ENCODE peak calls at places on chromosomes 13 and 19, in ten cellular contexts. One of them, this sample, is unnamed.

GRCh38 chr13:78121459-78122348 is 203.1 kb upstream of the EDNRB start:
- DNase-seq in H9: no peak
- DNase-seq in neural progenitor cell: peak; percentile 65
- DNase-seq in CD4-positive, alpha-beta memory T cell: no peak
- DNase-seq in Peyer's patch: peak; percentile 19
- DNase-seq in IMR-90: peak; percentile 70
- DNase-seq in H1: no peak
- DNase-seq in lung: peak; percentile 44
- DNase-seq in SJSA1: no peak
- DNase-seq in brain microvascular endothelial cell: peak; percentile 54
- DNase-seq in this sample: peak; percentile 35

GRCh38 chr19:7506385-7507328 is 9.2 kb upstream of the ZNF358 start:
- DNase-seq in H9: peak; percentile 99
- DNase-seq in neural progenitor cell: peak; percentile 91
- DNase-seq in CD4-positive, alpha-beta memory T cell: no peak
- DNase-seq in Peyer's patch: peak; percentile 47
- DNase-seq in IMR-90: peak; percentile 48
- DNase-seq in H1: peak; percentile 96
- DNase-seq in lung: peak; percentile 93
- DNase-seq in SJSA1: peak; percentile 80
- DNase-seq in brain microvascular endothelial cell: peak; percentile 61
- DNase-seq in this sample: peak; percentile 95

GRCh38 chr19:56547535-56547934 is 8.8 kb downstream of the ZFP28 start:
- DNase-seq in H9: peak; percentile 41
- DNase-seq in neural progenitor cell: peak; percentile 6
- DNase-seq in CD4-positive, alpha-beta memory T cell: no peak
- DNase-seq in Peyer's patch: no peak
- DNase-seq in IMR-90: no peak
- DNase-seq in H1: no peak
- DNase-seq in lung: no peak
- DNase-seq in SJSA1: no peak
- DNase-seq in brain microvascular endothelial cell: no peak
- DNase-seq in this sample: no peak

GRCh38 chr19:48879025-48879572 is 6.9 kb downstream of the PPP1R15A start:
- DNase-seq in H9: no peak
- DNase-seq in neural progenitor cell: no peak
- DNase-seq in CD4-positive, alpha-beta memory T cell: peak; percentile 23
- DNase-seq in Peyer's patch: no peak
- DNase-seq in IMR-90: no peak
- DNase-seq in H1: no peak
- DNase-seq in lung: no peak
- DNase-seq in SJSA1: no peak
- DNase-seq in brain microvascular endothelial cell: no peak
- DNase-seq in this sample: no peak

GRCh38 chr19:3699741-3700241 is 477 bp downstream of the PIP5K1C start:
- DNase-seq in H9: no peak
- DNase-seq in neural progenitor cell: no peak
- DNase-seq in CD4-positive, alpha-beta memory T cell: peak; percentile 40
- DNase-seq in Peyer's patch: no peak
- DNase-seq in IMR-90: no peak
- DNase-seq in H1: no peak
- DNase-seq in lung: no peak
- DNase-seq in SJSA1: no peak
- DNase-seq in brain microvascular endothelial cell: no peak
- DNase-seq in this sample: no peak

GRCh38 chr19:43316591-43317319 is 36.7 kb upstream of the CD177 start:
- DNase-seq in H9: peak; percentile 92
- DNase-seq in neural progenitor cell: peak; percentile 91
- DNase-seq in CD4-positive, alpha-beta memory T cell: no peak
- DNase-seq in Peyer's patch: no peak
- DNase-seq in IMR-90: peak; percentile 45
- DNase-seq in H1: peak; percentile 17
- DNase-seq in lung: no peak
- DNase-seq in SJSA1: peak; percentile 76
- DNase-seq in brain microvascular endothelial cell: no peak
- DNase-seq in this sample: no peak

GRCh38 chr19:48997972-48998371 is 4.3 kb downstream of the RUVBL2 start:
- DNase-seq in H9: peak; percentile 86
- DNase-seq in neural progenitor cell: peak; percentile 88
- DNase-seq in CD4-positive, alpha-beta memory T cell: no peak
- DNase-seq in Peyer's patch: peak; percentile 32
- DNase-seq in IMR-90: peak; percentile 45
- DNase-seq in H1: no peak
- DNase-seq in lung: no peak
- DNase-seq in SJSA1: peak; percentile 84
- DNase-seq in brain microvascular endothelial cell: peak; percentile 66
- DNase-seq in this sample: no peak

GRCh38 chr13:44364601-44365000 is 9.0 kb upstream of the SERP2 start:
- DNase-seq in H9: no peak
- DNase-seq in neural progenitor cell: peak; percentile 68
- DNase-seq in CD4-positive, alpha-beta memory T cell: no peak
- DNase-seq in Peyer's patch: no peak
- DNase-seq in IMR-90: peak; percentile 55
- DNase-seq in H1: no peak
- DNase-seq in lung: no peak
- DNase-seq in SJSA1: peak; percentile 53
- DNase-seq in brain microvascular endothelial cell: peak; percentile 37
- DNase-seq in this sample: no peak

GRCh38 chr13:101511766-101512165 is 59.3 kb downstream of the ITGBL1 start:
- DNase-seq in H9: no peak
- DNase-seq in neural progenitor cell: no peak
- DNase-seq in CD4-positive, alpha-beta memory T cell: no peak
- DNase-seq in Peyer's patch: no peak
- DNase-seq in IMR-90: no peak
- DNase-seq in H1: no peak
- DNase-seq in lung: no peak
- DNase-seq in SJSA1: no peak
- DNase-seq in brain microvascular endothelial cell: no peak
- DNase-seq in this sample: no peak

GRCh38 chr19:37227996-37228395 is 10.0 kb downstream of the ZNF383 start:
- DNase-seq in H9: peak; percentile 72
- DNase-seq in neural progenitor cell: peak; percentile 42
- DNase-seq in CD4-positive, alpha-beta memory T cell: no peak
- DNase-seq in Peyer's patch: no peak
- DNase-seq in IMR-90: no peak
- DNase-seq in H1: no peak
- DNase-seq in lung: no peak
- DNase-seq in SJSA1: no peak
- DNase-seq in brain microvascular endothelial cell: no peak
- DNase-seq in this sample: no peak

GRCh38 chr19:44848805-44849457 is 2.8 kb downstream of the NECTIN2 start:
- DNase-seq in H9: peak; percentile 50
- DNase-seq in neural progenitor cell: peak; percentile 67
- DNase-seq in CD4-positive, alpha-beta memory T cell: no peak
- DNase-seq in Peyer's patch: no peak
- DNase-seq in IMR-90: no peak
- DNase-seq in H1: no peak
- DNase-seq in lung: no peak
- DNase-seq in SJSA1: no peak
- DNase-seq in brain microvascular endothelial cell: peak; percentile 14
- DNase-seq in this sample: no peak

GRCh38 chr13:109804654-109805053 is 18.3 kb upstream of the IRS2 start:
- DNase-seq in H9: no peak
- DNase-seq in neural progenitor cell: no peak
- DNase-seq in CD4-positive, alpha-beta memory T cell: no peak
- DNase-seq in Peyer's patch: no peak
- DNase-seq in IMR-90: no peak
- DNase-seq in H1: no peak
- DNase-seq in lung: no peak
- DNase-seq in SJSA1: peak; percentile 70
- DNase-seq in brain microvascular endothelial cell: no peak
- DNase-seq in this sample: no peak

GRCh38 chr13:110580800-110581199 is 19.3 kb upstream of the RAB20 start:
- DNase-seq in H9: no peak
- DNase-seq in neural progenitor cell: no peak
- DNase-seq in CD4-positive, alpha-beta memory T cell: no peak
- DNase-seq in Peyer's patch: no peak
- DNase-seq in IMR-90: peak; percentile 33
- DNase-seq in H1: no peak
- DNase-seq in lung: no peak
- DNase-seq in SJSA1: no peak
- DNase-seq in brain microvascular endothelial cell: no peak
- DNase-seq in this sample: no peak

GRCh38 chr13:34340534-34340933 is 522.6 kb downstream of the RFC3 start:
- DNase-seq in H9: no peak
- DNase-seq in neural progenitor cell: no peak
- DNase-seq in CD4-positive, alpha-beta memory T cell: no peak
- DNase-seq in Peyer's patch: no peak
- DNase-seq in IMR-90: no peak
- DNase-seq in H1: no peak
- DNase-seq in lung: no peak
- DNase-seq in SJSA1: no peak
- DNase-seq in brain microvascular endothelial cell: no peak
- DNase-seq in this sample: no peak

GRCh38 chr13:76210262-76210661 is 574.1 kb downstream of the LMO7 start:
- DNase-seq in H9: no peak
- DNase-seq in neural progenitor cell: no peak
- DNase-seq in CD4-positive, alpha-beta memory T cell: no peak
- DNase-seq in Peyer's patch: no peak
- DNase-seq in IMR-90: no peak
- DNase-seq in H1: no peak
- DNase-seq in lung: peak; percentile 44
- DNase-seq in SJSA1: no peak
- DNase-seq in brain microvascular endothelial cell: peak; percentile 39
- DNase-seq in this sample: no peak

GRCh38 chr19:4695224-4695731 is 25.1 kb upstream of the MYDGF start:
- DNase-seq in H9: no peak
- DNase-seq in neural progenitor cell: no peak
- DNase-seq in CD4-positive, alpha-beta memory T cell: no peak
- DNase-seq in Peyer's patch: no peak
- DNase-seq in IMR-90: no peak
- DNase-seq in H1: no peak
- DNase-seq in lung: no peak
- DNase-seq in SJSA1: no peak
- DNase-seq in brain microvascular endothelial cell: no peak
- DNase-seq in this sample: no peak

DNA sequence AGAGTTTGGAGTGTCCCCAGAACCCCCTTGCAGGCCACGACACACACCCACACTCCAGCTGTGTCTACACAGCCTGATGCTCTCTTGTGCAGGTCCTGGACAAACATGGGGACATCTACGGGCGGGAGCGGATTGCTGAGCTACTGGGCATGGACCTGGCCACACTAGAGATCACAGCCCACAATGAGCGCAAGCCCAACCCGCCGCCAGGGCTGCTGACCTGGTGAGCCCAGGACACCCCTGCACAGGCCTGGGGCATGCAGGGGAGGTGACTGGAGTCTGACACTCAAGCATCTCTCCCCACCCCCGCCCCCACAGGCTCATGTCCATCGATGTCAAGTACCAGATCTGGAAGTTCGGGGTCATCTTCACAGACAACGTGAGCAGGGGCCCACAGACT is 39.9 kb downstream of the MAP4K1 start:
- DNase-seq in H9: no peak
- DNase-seq in neural progenitor cell: no peak
- DNase-seq in CD4-positive, alpha-beta memory T cell: no peak
- DNase-seq in Peyer's patch: no peak
- DNase-seq in IMR-90: no peak
- DNase-seq in H1: no peak
- DNase-seq in lung: no peak
- DNase-seq in SJSA1: no peak
- DNase-seq in brain microvascular endothelial cell: no peak
- DNase-seq in this sample: no peak
- H3K27ac ChIP-seq in H9: no peak overlapping the region
- H3K27ac ChIP-seq in neural progenitor cell: no peak overlapping the region
- H3K27ac ChIP-seq in CD4-positive, alpha-beta memory T cell: no peak overlapping the region
- H3K27ac ChIP-seq in Peyer's patch: no peak overlapping the region
- H3K27ac ChIP-seq in IMR-90: no peak overlapping the region
- H3K27ac ChIP-seq in H1: no peak overlapping the region
- H3K27ac ChIP-seq in lung: no peak overlapping the region
- H3K27ac ChIP-seq in SJSA1: no peak overlapping the region
- H3K27ac ChIP-seq in brain microvascular endothelial cell: no peak overlapping the region
- H3K27ac ChIP-seq in this sample: no peak overlapping the region

GRCh38 chr13:95756072-95756471 is 79.1 kb downstream of the DNAJC3 start:
- DNase-seq in H9: no peak
- DNase-seq in neural progenitor cell: no peak
- DNase-seq in CD4-positive, alpha-beta memory T cell: no peak
- DNase-seq in Peyer's patch: no peak
- DNase-seq in IMR-90: peak; percentile 12
- DNase-seq in H1: no peak
- DNase-seq in lung: no peak
- DNase-seq in SJSA1: no peak
- DNase-seq in brain microvascular endothelial cell: no peak
- DNase-seq in this sample: no peak
- H3K27ac ChIP-seq in H9: no peak overlapping the region
- H3K27ac ChIP-seq in neural progenitor cell: no peak overlapping the region
- H3K27ac ChIP-seq in CD4-positive, alpha-beta memory T cell: no peak overlapping the region
- H3K27ac ChIP-seq in Peyer's patch: no peak overlapping the region
- H3K27ac ChIP-seq in IMR-90: no peak overlapping the region
- H3K27ac ChIP-seq in H1: no peak overlapping the region
- H3K27ac ChIP-seq in lung: no peak overlapping the region
- H3K27ac ChIP-seq in SJSA1: no peak overlapping the region
- H3K27ac ChIP-seq in brain microvascular endothelial cell: no peak overlapping the region
- H3K27ac ChIP-seq in this sample: no peak overlapping the region

DNA sequence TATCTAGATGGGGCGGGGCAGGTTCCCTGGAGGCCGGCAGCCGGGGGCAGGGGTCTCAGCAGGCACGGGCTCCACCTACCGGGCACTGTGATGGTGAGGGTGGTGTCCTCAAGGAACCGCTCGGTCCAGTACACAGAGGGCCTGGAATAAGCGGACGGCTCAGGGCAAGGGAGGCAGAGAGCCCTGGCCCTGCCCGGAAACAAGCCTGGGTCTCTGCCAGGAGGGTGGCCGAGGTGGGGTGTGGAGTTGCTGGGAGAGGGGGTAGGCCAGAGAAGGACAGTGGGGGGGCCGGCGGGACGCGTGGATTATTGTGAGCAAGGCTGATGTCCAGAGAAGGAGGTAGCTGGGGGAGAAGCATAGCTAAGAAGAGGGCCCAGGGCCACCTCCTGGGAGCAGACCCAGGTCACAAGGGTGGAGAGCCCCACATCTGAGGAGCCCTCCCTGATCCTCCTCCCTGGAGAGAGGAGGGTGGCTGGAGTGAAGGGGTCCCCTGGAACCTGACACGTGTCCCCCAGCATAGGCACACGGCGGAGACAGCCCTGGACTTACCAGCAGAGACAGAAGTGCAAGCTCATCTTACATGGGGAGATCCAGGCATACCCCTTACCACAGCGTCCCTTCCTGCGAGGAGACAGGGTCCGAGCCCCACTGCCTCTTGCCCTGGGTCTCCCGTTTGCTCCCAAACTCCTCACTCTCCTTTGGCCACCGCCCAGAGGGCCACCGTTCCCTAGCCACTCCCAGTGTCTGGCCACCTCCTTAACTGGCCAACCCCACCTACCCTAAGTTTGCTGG is 29.0 kb upstream of the MIER2 start:
- DNase-seq in H9: no peak
- DNase-seq in neural progenitor cell: no peak
- DNase-seq in CD4-positive, alpha-beta memory T cell: no peak
- DNase-seq in Peyer's patch: no peak
- DNase-seq in IMR-90: no peak
- DNase-seq in H1: no peak
- DNase-seq in lung: no peak
- DNase-seq in SJSA1: peak; percentile 42
- DNase-seq in brain microvascular endothelial cell: no peak
- DNase-seq in this sample: no peak
- H3K27ac ChIP-seq in H9: no peak overlapping the region
- H3K27ac ChIP-seq in neural progenitor cell: no peak overlapping the region
- H3K27ac ChIP-seq in CD4-positive, alpha-beta memory T cell: no peak overlapping the region
- H3K27ac ChIP-seq in Peyer's patch: no peak overlapping the region
- H3K27ac ChIP-seq in IMR-90: no peak overlapping the region
- H3K27ac ChIP-seq in H1: no peak overlapping the region
- H3K27ac ChIP-seq in lung: no peak overlapping the region
- H3K27ac ChIP-seq in SJSA1: no peak overlapping the region
- H3K27ac ChIP-seq in brain microvascular endothelial cell: no peak overlapping the region
- H3K27ac ChIP-seq in this sample: no peak overlapping the region

GRCh38 chr19:46762245-46762890 is 16.1 kb upstream of the STRN4 start:
- DNase-seq in H9: no peak
- DNase-seq in neural progenitor cell: no peak
- DNase-seq in CD4-positive, alpha-beta memory T cell: no peak
- DNase-seq in Peyer's patch: no peak
- DNase-seq in IMR-90: no peak
- DNase-seq in H1: no peak
- DNase-seq in lung: no peak
- DNase-seq in SJSA1: no peak
- DNase-seq in brain microvascular endothelial cell: no peak
- DNase-seq in this sample: no peak
- H3K27ac ChIP-seq in H9: no peak overlapping the region
- H3K27ac ChIP-seq in neural progenitor cell: no peak overlapping the region
- H3K27ac ChIP-seq in CD4-positive, alpha-beta memory T cell: no peak overlapping the region
- H3K27ac ChIP-seq in Peyer's patch: no peak overlapping the region
- H3K27ac ChIP-seq in IMR-90: no peak overlapping the region
- H3K27ac ChIP-seq in H1: no peak overlapping the region
- H3K27ac ChIP-seq in lung: no peak overlapping the region
- H3K27ac ChIP-seq in SJSA1: no peak overlapping the region
- H3K27ac ChIP-seq in brain microvascular endothelial cell: no peak overlapping the region
- H3K27ac ChIP-seq in this sample: no peak overlapping the region